ENCODE peak calls at places on chromosomes 2 and 18, in four cellular contexts. V is prostate gland, R is heart left ventricle, Y is adrenal gland. W is an unnamed sample.

GRCh38 chr2:110688594-110689091 is 10.8 kb upstream of the BUB1 start:
- DNase-seq in V (no peak), R (no peak), Y (no peak), W (no peak)

GRCh38 chr2:72027426-72028161 is 120.1 kb downstream of the CYP26B1 start:
- DNase-seq in V (no peak), R (no peak), Y (peak), W (peak)

GRCh38 chr2:173122936-173123335 is 47.3 kb downstream of the MAP3K20 start:
- DNase-seq in V (no peak), R (no peak), Y (no peak), W (no peak)

GRCh38 chr18:69616114-69616513 is 215.4 kb downstream of the DOK6 start:
- DNase-seq in V (no peak), R (no peak), Y (no peak), W (no peak)

GRCh38 chr2:65057391-65058052 is 1.3 kb downstream of the CEP68 start:
- DNase-seq in V (no peak), R (no peak), Y (no peak), W (no peak)

GRCh38 chr2:113858764-113859163 is 31.1 kb upstream of the ACTR3 start:
- DNase-seq in V (no peak), R (no peak), Y (no peak), W (peak)

GRCh38 chr2:20235655-20236302 is 10.8 kb upstream of the SDC1 start:
- DNase-seq in V (no peak), R (no peak), Y (no peak), W (no peak)

GRCh38 chr2:39107156-39107555 is 13.7 kb downstream of the SOS1 start:
- DNase-seq in V (no peak), R (no peak), Y (peak), W (no peak)

GRCh38 chr2:229775614-229776313 is 61.4 kb upstream of the DNER start:
- DNase-seq in V (no peak), R (no peak), Y (no peak), W (no peak)

GRCh38 chr2:96202152-96202856 is 6.3 kb downstream of the STARD7 start:
- DNase-seq in V (no peak), R (no peak), Y (no peak), W (no peak)

GRCh38 chr2:239179851-239180371 is 220.9 kb downstream of the HDAC4 start:
- DNase-seq in V (no peak), R (no peak), Y (peak), W (no peak)

DNA sequence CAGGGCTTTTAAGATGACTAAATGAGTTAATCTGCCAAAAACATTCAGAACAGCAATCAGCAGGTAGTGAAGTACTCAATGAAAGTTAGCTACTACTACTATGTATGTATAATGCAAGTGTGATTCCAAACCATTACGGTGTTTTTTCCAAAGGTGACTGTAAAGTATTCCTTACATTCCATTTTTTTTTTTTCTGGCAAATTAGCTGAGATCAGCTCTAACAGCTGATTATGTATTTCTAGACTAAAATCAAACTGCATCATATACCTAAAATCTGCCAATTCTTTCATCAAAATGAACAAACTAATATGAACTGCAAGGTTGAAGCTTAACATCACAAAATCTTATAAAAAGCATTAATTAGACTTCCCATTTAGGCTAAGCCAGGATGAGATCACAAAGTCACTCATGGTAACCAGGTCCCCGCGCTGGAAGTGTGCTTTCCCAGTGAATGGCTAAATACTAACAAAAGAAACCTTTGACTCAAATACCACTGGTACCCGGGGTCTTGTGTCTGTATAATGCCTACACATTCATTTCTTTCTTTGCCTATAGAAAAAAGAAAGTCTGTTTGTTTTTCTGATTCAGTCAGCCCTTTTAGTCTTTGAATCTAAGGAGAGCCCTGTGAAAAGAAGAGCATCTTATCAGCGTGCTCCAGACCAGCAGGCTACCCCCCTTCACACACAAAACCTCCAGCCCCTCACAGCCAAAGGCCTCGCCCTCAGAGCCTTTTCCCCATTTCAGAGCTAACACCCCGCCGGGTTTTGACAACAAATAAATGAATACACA is 88.3 kb downstream of the RBMS1 start:
- DNase-seq in V (no peak), R (no peak), Y (no peak), W (no peak)
- H3K4me3 ChIP-seq in V (no peak), R (peak), Y (peak), W (no peak)

GRCh38 chr2:217942731-217943335 is 60.0 kb downstream of the TNS1 start:
- DNase-seq in V (no peak), R (no peak), Y (no peak), W (no peak)
- TF ChIP-seq POLR2A in V (no peak), R (no peak), Y (no peak), W (no peak)

GRCh38 chr18:33761363-33761762 is 183.3 kb downstream of the ASXL3 start:
- DNase-seq in V (no peak), R (peak), Y (peak), W (no peak)
- TF ChIP-seq CTCF in V (no peak), R (peak), Y (peak), W (no peak)

GRCh38 chr18:79983253-79983652 is 5.1 kb downstream of the TXNL4A start:
- DNase-seq in V (no peak), R (no peak), Y (no peak), W (no peak)

GRCh38 chr18:79979843-79980242 is 8.5 kb downstream of the TXNL4A start:
- DNase-seq in V (no peak), R (no peak), Y (no peak), W (no peak)

GRCh38 chr18:79983793-79984192 is 4.6 kb downstream of the TXNL4A start:
- DNase-seq in V (no peak), R (no peak), Y (peak), W (no peak)

GRCh38 chr18:79982736-79983135 is 5.6 kb downstream of the TXNL4A start:
- DNase-seq in V (no peak), R (no peak), Y (peak), W (no peak)

DNA sequence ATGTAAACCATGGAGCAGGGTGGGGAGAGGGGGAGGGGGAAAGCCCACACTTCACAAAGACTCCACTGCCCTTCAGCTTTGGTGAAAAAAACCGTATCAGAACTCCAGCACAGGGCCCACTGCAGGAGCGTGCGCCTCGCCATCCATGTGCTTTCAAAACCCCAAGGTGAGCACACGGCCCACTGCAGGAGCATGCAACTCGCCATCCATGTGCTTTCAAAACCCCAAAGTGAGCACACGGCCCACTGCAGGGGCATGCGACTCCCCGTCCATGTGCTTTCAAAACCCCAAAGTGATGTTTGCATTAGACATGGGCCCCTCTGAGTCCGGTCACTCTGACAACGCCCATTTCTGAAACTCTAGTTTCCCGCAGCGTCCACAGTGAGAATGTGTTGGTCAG is 7.8 kb downstream of the TXNL4A start:
- DNase-seq in V (no peak), R (no peak), Y (no peak), W (no peak)
- H3K4me3 ChIP-seq in V (no peak), R (no peak), Y (no peak), W (no peak)

DNA sequence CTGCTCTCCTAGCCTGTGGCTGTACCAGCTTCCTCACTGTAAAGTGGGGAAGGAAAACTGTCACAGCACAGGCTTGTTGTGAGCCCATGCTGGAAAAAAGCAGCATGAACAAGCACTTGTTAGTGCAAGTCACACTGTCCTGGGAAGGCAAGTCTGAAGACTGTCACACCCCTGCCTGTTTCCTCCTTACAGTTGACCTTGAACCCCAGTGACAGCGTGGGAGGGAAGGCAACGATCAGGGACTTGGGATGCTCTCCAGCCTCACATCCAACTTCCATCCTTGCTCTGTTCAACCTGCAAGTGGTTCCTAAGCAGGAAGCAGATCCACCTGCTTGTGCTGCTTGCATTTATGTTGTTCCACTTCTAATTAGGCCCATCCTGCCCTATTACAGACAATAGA is 311.3 kb upstream of the KLHL29 start:
- DNase-seq in V (no peak), R (no peak), Y (no peak), W (no peak)
- TF ChIP-seq POLR2A in V (no peak), R (no peak), Y (no peak), W (no peak)

GRCh38 chr2:108414945-108415344 is 34.1 kb upstream of the GCC2 start:
- DNase-seq in V (no peak), R (no peak), Y (no peak), W (no peak)

GRCh38 chr2:108414256-108414876 is 34.6 kb upstream of the GCC2 start:
- DNase-seq in V (no peak), R (no peak), Y (no peak), W (no peak)

GRCh38 chr2:108418416-108418815 is 30.6 kb upstream of the GCC2 start:
- DNase-seq in V (no peak), R (no peak), Y (no peak), W (no peak)

GRCh38 chr2:108413731-108414130 is 35.3 kb upstream of the GCC2 start:
- DNase-seq in V (no peak), R (no peak), Y (no peak), W (no peak)

GRCh38 chr2:108417254-108417653 is 31.8 kb upstream of the GCC2 start:
- DNase-seq in V (no peak), R (no peak), Y (no peak), W (no peak)
- TF ChIP-seq CTCF in V (no peak), R (no peak), Y (no peak), W (no peak)

GRCh38 chr2:170344663-170345099 is 166.7 kb downstream of the MYO3B start:
- DNase-seq in V (no peak), R (no peak), Y (no peak), W (no peak)
- H3K4me3 ChIP-seq in V (no peak), R (no peak), Y (no peak), W (no peak)